ENCODE peak calls at places on chromosomes 13 and 19, in four cellular contexts. K, Z, U and R are unnamed samples.

GRCh38 chr13:109274188-109274821 is 512.1 kb downstream of the IRS2 start:
- DNase-seq in Z (no peak), U (no peak), K (no peak), R (no peak)

GRCh38 chr13:56864451-56864850 is 276.3 kb upstream of the PRR20A start:
- DNase-seq in Z (no peak), U (no peak), K (no peak), R (no peak)

GRCh38 chr19:39546599-39546998 is 6.6 kb upstream of the EID2 start:
- DNase-seq in Z (no peak), U (no peak), K (peak; percentile 34), R (no peak)

GRCh38 chr13:113853518-113854237 is 10.2 kb downstream of the GAS6 start:
- DNase-seq in Z (no peak), U (no peak), K (peak; percentile 62), R (no peak)

GRCh38 chr13:37531054-37531453 is 67.5 kb downstream of the POSTN start:
- DNase-seq in Z (no peak), U (no peak), K (no peak), R (no peak)

GRCh38 chr19:36807029-36807428 is 31.2 kb downstream of the ZNF790 start:
- DNase-seq in Z (no peak), U (no peak), K (no peak), R (no peak)

GRCh38 chr13:75908137-75908536 is 272.0 kb downstream of the LMO7 start:
- DNase-seq in Z (no peak), K (no peak), U (no peak), R (no peak)

GRCh38 chr13:25602206-25602605 is 230.4 kb downstream of the ATP8A2 start:
- DNase-seq in Z (no peak), K (no peak), U (no peak), R (no peak)

GRCh38 chr13:98987275-98987674 is 9.4 kb upstream of the DOCK9 start:
- DNase-seq in U (no peak), Z (no peak), K (no peak), R (no peak)

GRCh38 chr19:19552811-19553210 is 14.7 kb downstream of the CILP2 start:
- DNase-seq in K (peak; percentile 57), U (no peak), Z (no peak), R (peak; percentile 76)

GRCh38 chr19:384801-385169 is 24.2 kb downstream of the C2CD4C start:
- DNase-seq in U (no peak), K (no peak), Z (no peak), R (no peak)

GRCh38 chr19:54478677-54479266 is 5.7 kb upstream of the CDC42EP5 start:
- DNase-seq in U (peak; percentile 59), Z (no peak), K (peak; percentile 67), R (peak; percentile 40)

GRCh38 chr13:108325863-108326262 is 56.3 kb downstream of the TNFSF13B start:
- DNase-seq in K (no peak), U (no peak), Z (no peak), R (no peak)

GRCh38 chr19:2869618-2870017 is 2.5 kb downstream of the ZNF556 start:
- DNase-seq in U (peak; percentile 57), Z (no peak), K (no peak), R (no peak)

GRCh38 chr19:44539236-44539819 is 9.9 kb upstream of the CEACAM20 start:
- DNase-seq in Z (no peak), U (no peak), K (no peak), R (no peak)

GRCh38 chr19:47107201-47107952 is 6.2 kb downstream of the ZC3H4 start:
- DNase-seq in U (peak; percentile 93), Z (no peak), K (peak; percentile 49), R (no peak)

GRCh38 chr13:113890758-113891480 is 27.0 kb upstream of the GAS6 start:
- DNase-seq in Z (no peak), U (no peak), K (no peak), R (no peak)

GRCh38 chr19:53161123-53161522 is 2.3 kb upstream of the ZNF347 start:
- DNase-seq in K (peak; percentile 88), U (no peak), Z (no peak), R (no peak)

GRCh38 chr13:113841355-113841653 is 22.6 kb downstream of the GAS6 start:
- DNase-seq in Z (no peak), U (no peak), K (no peak), R (no peak)

GRCh38 chr13:28641600-28641926 is 17.4 kb upstream of the POMP start:
- DNase-seq in Z (peak; percentile 85), U (peak; percentile 10), K (no peak), R (no peak)

GRCh38 chr19:5291588-5292193 is 48.9 kb downstream of the PTPRS start:
- DNase-seq in U (no peak), K (no peak), Z (no peak), R (no peak)
- TF ChIP-seq FOXK2 in U (no peak), K (no peak), Z (no peak), R (no peak)

GRCh38 chr19:10544753-10545251 is 1.1 kb downstream of the ATG4D start:
- DNase-seq in Z (no peak), U (no peak), K (peak; percentile 42), R (no peak)

GRCh38 chr19:10544242-10544752 is 593 bp downstream of the ATG4D start:
- DNase-seq in K (peak; percentile 67), U (no peak), Z (no peak), R (no peak)

GRCh38 chr19:10543059-10543419 is 665 bp upstream of the ATG4D start:
- DNase-seq in U (no peak), K (no peak), Z (no peak), R (no peak)

GRCh38 chr19:10546817-10547216 is 3.1 kb downstream of the ATG4D start:
- DNase-seq in K (no peak), U (no peak), Z (no peak), R (no peak)

GRCh38 chr19:10543420-10544241 is at the start of gene ATG4D:
- DNase-seq in Z (no peak), K (peak; percentile 97), U (peak; percentile 41), R (peak; percentile 98)
- TF ChIP-seq SP1 in Z (peak; percentile 16), K (peak; percentile 85), U (peak; percentile 65), R (no peak)

GRCh38 chr13:73958657-73959397 is 175.4 kb downstream of the KLF12 start:
- DNase-seq in K (no peak), Z (no peak), U (no peak), R (no peak)
- TF ChIP-seq FOXK2 in K (no peak), Z (no peak), U (no peak), R (no peak)

GRCh38 chr13:42876810-42877550 is 95.6 kb downstream of the FAM216B start:
- DNase-seq in U (no peak), Z (no peak), K (no peak), R (no peak)
- TF ChIP-seq SP1 in U (no peak), Z (no peak), K (no peak), R (no peak)

GRCh38 chr13:32059511-32059984 is 28.0 kb downstream of the FRY start:
- DNase-seq in K (no peak), Z (no peak), U (peak; percentile 98), R (no peak)
- TF ChIP-seq FOXK2 in K (no peak), Z (no peak), U (peak; percentile 56), R (no peak)

DNA sequence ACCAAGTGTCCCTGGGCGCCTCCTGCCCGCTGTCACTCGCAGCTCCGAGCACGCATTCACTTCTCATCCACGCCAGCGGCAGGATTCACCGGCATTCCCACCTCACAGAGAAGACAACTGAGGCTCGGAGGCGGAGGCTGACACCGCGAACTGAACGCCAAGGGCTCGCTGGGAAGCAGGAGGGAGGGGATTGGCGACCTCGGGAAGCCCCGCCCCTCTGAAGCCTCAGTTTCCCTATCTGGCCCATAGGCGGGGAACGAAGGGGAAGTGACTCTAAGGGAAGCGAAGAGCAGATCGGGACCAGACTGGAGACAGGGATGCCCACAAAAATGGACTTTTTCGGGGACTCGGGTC is 256 bp downstream of the MICOS13 start:
- DNase-seq in Z (no peak), K (no peak), U (no peak), R (no peak)
- TF ChIP-seq SP1 in Z (no peak), K (no peak), U (no peak), R (no peak)

GRCh38 chr13:48412100-48412556 is 785 bp downstream of the LPAR6 start:
- DNase-seq in U (no peak), Z (no peak), K (no peak), R (no peak)

GRCh38 chr13:48414501-48414900 is 1.6 kb upstream of the LPAR6 start:
- DNase-seq in Z (no peak), K (no peak), U (no peak), R (no peak)

GRCh38 chr13:48415516-48415915 is 2.6 kb upstream of the LPAR6 start:
- DNase-seq in U (no peak), K (no peak), Z (no peak), R (no peak)

GRCh38 chr13:48411281-48412099 is 1.4 kb downstream of the LPAR6 start:
- DNase-seq in Z (no peak), U (no peak), K (no peak), R (no peak)

GRCh38 chr13:48412881-48413351 is at the start of gene LPAR6:
- DNase-seq in U (peak; percentile 95), Z (no peak), K (no peak), R (no peak)
- TF ChIP-seq FOXK2 in U (no peak), Z (no peak), K (no peak), R (no peak)

GRCh38 chr13:97125051-97125809 is 96.9 kb upstream of the MBNL2 start:
- DNase-seq in K (peak; percentile 20), Z (peak; percentile 63), U (peak; percentile 17), R (peak; percentile 46)
- TF ChIP-seq SP1 in K (no peak), Z (no peak), U (no peak), R (no peak)

GRCh38 chr19:48807590-48808308 is 3.1 kb downstream of the BCAT2 start:
- DNase-seq in Z (no peak), U (peak; percentile 50), K (peak; percentile 61), R (no peak)

GRCh38 chr19:48806818-48807589 is 3.8 kb downstream of the BCAT2 start:
- DNase-seq in Z (no peak), K (peak; percentile 72), U (peak; percentile 88), R (peak; percentile 67)

GRCh38 chr19:48804496-48804895 is 6.3 kb downstream of the BCAT2 start:
- DNase-seq in U (no peak), K (no peak), Z (no peak), R (no peak)

GRCh38 chr19:48805452-48805851 is 5.4 kb downstream of the BCAT2 start:
- DNase-seq in Z (no peak), K (no peak), U (no peak), R (no peak)

GRCh38 chr19:48806518-48806817 is 4.4 kb downstream of the BCAT2 start:
- DNase-seq in K (peak; percentile 79), U (no peak), Z (no peak), R (no peak)
- TF ChIP-seq FOXK2 in K (no peak), U (no peak), Z (no peak), R (no peak)